ENCODE peak calls at places on chromosomes 6 and 20, in seven cellular contexts. One of them, this sample, is unnamed.

GRCh38 chr20:32535953-32536823 is 48.9 kb downstream of the NOL4L start:
- DNase-seq in breast epithelium: no peak
- DNase-seq in IMR-90: peak
- DNase-seq in ovary: peak
- DNase-seq in lower lobe of right lung: peak
- DNase-seq in HCT116: peak
- DNase-seq in fibroblast of lung: no peak
- DNase-seq in this sample: no peak

GRCh38 chr6:150702675-150703074 is 103.0 kb downstream of the PLEKHG1 start:
- DNase-seq in breast epithelium: no peak
- DNase-seq in IMR-90: no peak
- DNase-seq in ovary: no peak
- DNase-seq in lower lobe of right lung: no peak
- DNase-seq in HCT116: no peak
- DNase-seq in fibroblast of lung: no peak
- DNase-seq in this sample: no peak

GRCh38 chr6:2259002-2259494 is 13.6 kb upstream of the GMDS start:
- DNase-seq in breast epithelium: no peak
- DNase-seq in IMR-90: no peak
- DNase-seq in ovary: no peak
- DNase-seq in lower lobe of right lung: no peak
- DNase-seq in HCT116: no peak
- DNase-seq in fibroblast of lung: no peak
- DNase-seq in this sample: no peak

GRCh38 chr6:144334150-144334708 is 49.1 kb downstream of the UTRN start:
- DNase-seq in breast epithelium: no peak
- DNase-seq in IMR-90: no peak
- DNase-seq in ovary: no peak
- DNase-seq in lower lobe of right lung: peak
- DNase-seq in HCT116: no peak
- DNase-seq in fibroblast of lung: no peak
- DNase-seq in this sample: no peak

GRCh38 chr20:21767200-21767738 is 61.8 kb downstream of the PAX1 start:
- DNase-seq in breast epithelium: no peak
- DNase-seq in IMR-90: no peak
- DNase-seq in ovary: no peak
- DNase-seq in lower lobe of right lung: no peak
- DNase-seq in HCT116: no peak
- DNase-seq in fibroblast of lung: no peak
- DNase-seq in this sample: no peak

GRCh38 chr6:34888874-34889555 is at the start of gene ANKS1A:
- DNase-seq in breast epithelium: peak
- DNase-seq in IMR-90: peak
- DNase-seq in ovary: peak
- DNase-seq in lower lobe of right lung: peak
- DNase-seq in HCT116: peak
- DNase-seq in fibroblast of lung: peak
- DNase-seq in this sample: no peak

GRCh38 chr6:153162646-153163045 is 31.6 kb upstream of the RGS17 start:
- DNase-seq in breast epithelium: no peak
- DNase-seq in IMR-90: peak
- DNase-seq in ovary: no peak
- DNase-seq in lower lobe of right lung: no peak
- DNase-seq in HCT116: no peak
- DNase-seq in fibroblast of lung: no peak
- DNase-seq in this sample: no peak

GRCh38 chr6:40912158-40912946 is 126.7 kb downstream of the UNC5CL start:
- DNase-seq in breast epithelium: no peak
- DNase-seq in IMR-90: no peak
- DNase-seq in ovary: no peak
- DNase-seq in lower lobe of right lung: no peak
- DNase-seq in HCT116: no peak
- DNase-seq in fibroblast of lung: no peak
- DNase-seq in this sample: no peak

GRCh38 chr6:150600302-150601017 is 775 bp downstream of the PLEKHG1 start:
- DNase-seq in breast epithelium: peak
- DNase-seq in IMR-90: peak
- DNase-seq in ovary: peak
- DNase-seq in lower lobe of right lung: peak
- DNase-seq in HCT116: peak
- DNase-seq in fibroblast of lung: peak
- DNase-seq in this sample: no peak

GRCh38 chr6:105430685-105431084 is 27.8 kb upstream of the PREP start:
- DNase-seq in breast epithelium: no peak
- DNase-seq in IMR-90: no peak
- DNase-seq in ovary: no peak
- DNase-seq in lower lobe of right lung: no peak
- DNase-seq in HCT116: no peak
- DNase-seq in fibroblast of lung: no peak
- DNase-seq in this sample: no peak

GRCh38 chr6:109477725-109478124 is 5.3 kb downstream of the ZBTB24 start:
- DNase-seq in breast epithelium: no peak
- DNase-seq in IMR-90: no peak
- DNase-seq in ovary: no peak
- DNase-seq in lower lobe of right lung: no peak
- DNase-seq in HCT116: no peak
- DNase-seq in fibroblast of lung: no peak
- DNase-seq in this sample: no peak

GRCh38 chr6:110525001-110525400 is 48.6 kb upstream of the SLC22A16 start:
- DNase-seq in breast epithelium: no peak
- DNase-seq in IMR-90: no peak
- DNase-seq in ovary: no peak
- DNase-seq in lower lobe of right lung: no peak
- DNase-seq in HCT116: no peak
- DNase-seq in fibroblast of lung: no peak
- DNase-seq in this sample: no peak

GRCh38 chr6:89436226-89436625 is 3.3 kb downstream of the ANKRD6 start:
- DNase-seq in breast epithelium: no peak
- DNase-seq in IMR-90: no peak
- DNase-seq in ovary: no peak
- DNase-seq in lower lobe of right lung: no peak
- DNase-seq in HCT116: no peak
- DNase-seq in fibroblast of lung: peak
- DNase-seq in this sample: no peak

GRCh38 chr6:1372690-1373089 is 16.7 kb upstream of the FOXF2 start:
- DNase-seq in breast epithelium: no peak
- DNase-seq in IMR-90: no peak
- DNase-seq in ovary: no peak
- DNase-seq in lower lobe of right lung: no peak
- DNase-seq in HCT116: no peak
- DNase-seq in fibroblast of lung: no peak
- DNase-seq in this sample: no peak

GRCh38 chr6:151242420-151242841 is 2.7 kb downstream of the AKAP12 start:
- DNase-seq in breast epithelium: no peak
- DNase-seq in IMR-90: no peak
- DNase-seq in ovary: peak
- DNase-seq in lower lobe of right lung: no peak
- DNase-seq in HCT116: no peak
- DNase-seq in fibroblast of lung: peak
- DNase-seq in this sample: no peak

GRCh38 chr6:111576302-111576701 is 29.4 kb downstream of the TRAF3IP2 start:
- DNase-seq in breast epithelium: no peak
- DNase-seq in IMR-90: peak
- DNase-seq in ovary: no peak
- DNase-seq in lower lobe of right lung: no peak
- DNase-seq in HCT116: no peak
- DNase-seq in fibroblast of lung: peak
- DNase-seq in this sample: no peak

GRCh38 chr6:19796452-19796851 is 40.7 kb upstream of the ID4 start:
- DNase-seq in breast epithelium: no peak
- DNase-seq in IMR-90: no peak
- DNase-seq in ovary: no peak
- DNase-seq in lower lobe of right lung: no peak
- DNase-seq in HCT116: no peak
- DNase-seq in fibroblast of lung: no peak
- DNase-seq in this sample: no peak

GRCh38 chr6:43986177-43986825 is 141.0 kb downstream of the MRPL14 start:
- DNase-seq in breast epithelium: no peak
- DNase-seq in IMR-90: no peak
- DNase-seq in ovary: no peak
- DNase-seq in lower lobe of right lung: peak
- DNase-seq in HCT116: no peak
- DNase-seq in fibroblast of lung: no peak
- DNase-seq in this sample: peak

GRCh38 chr6:26158581-26159416 is 71.6 kb downstream of the HFE start:
- DNase-seq in breast epithelium: peak
- DNase-seq in IMR-90: peak
- DNase-seq in ovary: peak
- DNase-seq in lower lobe of right lung: peak
- DNase-seq in HCT116: no peak
- DNase-seq in fibroblast of lung: peak
- DNase-seq in this sample: no peak

GRCh38 chr20:35049776-35050352 is 42.7 kb downstream of the TRPC4AP start:
- DNase-seq in breast epithelium: no peak
- DNase-seq in IMR-90: no peak
- DNase-seq in ovary: no peak
- DNase-seq in lower lobe of right lung: no peak
- DNase-seq in HCT116: no peak
- DNase-seq in fibroblast of lung: peak
- DNase-seq in this sample: no peak

GRCh38 chr6:92810913-92811312 is 608.4 kb downstream of the EPHA7 start:
- DNase-seq in breast epithelium: no peak
- DNase-seq in IMR-90: peak
- DNase-seq in ovary: no peak
- DNase-seq in lower lobe of right lung: no peak
- DNase-seq in HCT116: peak
- DNase-seq in fibroblast of lung: peak
- DNase-seq in this sample: no peak

GRCh38 chr6:20542927-20543602 is 8.8 kb downstream of the CDKAL1 start:
- DNase-seq in breast epithelium: no peak
- DNase-seq in IMR-90: peak
- DNase-seq in ovary: no peak
- DNase-seq in lower lobe of right lung: no peak
- DNase-seq in HCT116: no peak
- DNase-seq in fibroblast of lung: peak
- DNase-seq in this sample: no peak

DNA sequence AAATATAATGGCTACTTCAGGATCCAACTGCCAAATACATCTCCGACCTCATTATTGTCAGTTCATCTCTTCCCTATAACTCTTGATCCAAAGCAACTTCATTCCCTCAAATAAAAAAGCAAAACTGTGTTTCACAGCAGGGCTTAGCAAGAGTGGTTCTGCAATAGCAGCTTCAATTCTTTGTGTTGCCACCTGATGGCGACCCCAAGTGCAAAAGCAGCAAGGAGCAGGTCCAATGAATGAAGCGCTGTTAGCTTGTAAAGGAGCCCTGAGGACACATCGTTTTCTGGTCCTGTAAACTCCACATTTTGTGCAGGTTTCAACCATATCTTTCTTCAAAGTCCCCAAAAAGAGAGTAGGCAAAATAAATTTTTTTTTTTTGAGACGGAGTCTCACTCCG is 19.6 kb downstream of the RTN4IP1 start:
- DNase-seq in breast epithelium: no peak
- DNase-seq in IMR-90: no peak
- DNase-seq in ovary: no peak
- DNase-seq in lower lobe of right lung: no peak
- DNase-seq in HCT116: peak
- DNase-seq in fibroblast of lung: no peak
- DNase-seq in this sample: no peak
- TF ChIP-seq CTCF in breast epithelium: peak
- TF ChIP-seq CTCF in IMR-90: peak
- TF ChIP-seq CTCF in ovary: no peak
- TF ChIP-seq CTCF in lower lobe of right lung: no peak
- TF ChIP-seq CTCF in HCT116: peak
- TF ChIP-seq CTCF in fibroblast of lung: peak
- TF ChIP-seq CTCF in this sample: peak

GRCh38 chr6:122817362-122817761 is 28.3 kb downstream of the SMPDL3A start:
- DNase-seq in breast epithelium: no peak
- DNase-seq in IMR-90: no peak
- DNase-seq in ovary: no peak
- DNase-seq in lower lobe of right lung: no peak
- DNase-seq in HCT116: no peak
- DNase-seq in fibroblast of lung: no peak
- DNase-seq in this sample: no peak

GRCh38 chr6:122821095-122821494 is 32.0 kb downstream of the SMPDL3A start:
- DNase-seq in breast epithelium: no peak
- DNase-seq in IMR-90: no peak
- DNase-seq in ovary: no peak
- DNase-seq in lower lobe of right lung: no peak
- DNase-seq in HCT116: no peak
- DNase-seq in fibroblast of lung: no peak
- DNase-seq in this sample: no peak

GRCh38 chr6:122817766-122818165 is 28.7 kb downstream of the SMPDL3A start:
- DNase-seq in breast epithelium: no peak
- DNase-seq in IMR-90: no peak
- DNase-seq in ovary: no peak
- DNase-seq in lower lobe of right lung: no peak
- DNase-seq in HCT116: no peak
- DNase-seq in fibroblast of lung: no peak
- DNase-seq in this sample: no peak

GRCh38 chr6:122818866-122819265 is 29.8 kb downstream of the SMPDL3A start:
- DNase-seq in breast epithelium: no peak
- DNase-seq in IMR-90: no peak
- DNase-seq in ovary: no peak
- DNase-seq in lower lobe of right lung: no peak
- DNase-seq in HCT116: no peak
- DNase-seq in fibroblast of lung: peak
- DNase-seq in this sample: no peak
- TF ChIP-seq CTCF in breast epithelium: no peak
- TF ChIP-seq CTCF in IMR-90: no peak
- TF ChIP-seq CTCF in ovary: no peak
- TF ChIP-seq CTCF in lower lobe of right lung: no peak
- TF ChIP-seq CTCF in HCT116: no peak
- TF ChIP-seq CTCF in fibroblast of lung: no peak
- TF ChIP-seq CTCF in this sample: no peak

GRCh38 chr6:160519133-160519532 is 144.9 kb downstream of the LPA start:
- DNase-seq in breast epithelium: no peak
- DNase-seq in IMR-90: no peak
- DNase-seq in ovary: no peak
- DNase-seq in lower lobe of right lung: no peak
- DNase-seq in HCT116: no peak
- DNase-seq in fibroblast of lung: no peak
- DNase-seq in this sample: no peak

GRCh38 chr6:160523223-160523622 is 140.9 kb downstream of the LPA start:
- DNase-seq in breast epithelium: no peak
- DNase-seq in IMR-90: no peak
- DNase-seq in ovary: no peak
- DNase-seq in lower lobe of right lung: no peak
- DNase-seq in HCT116: no peak
- DNase-seq in fibroblast of lung: no peak
- DNase-seq in this sample: no peak

GRCh38 chr6:160520043-160520904 is 143.8 kb downstream of the LPA start:
- DNase-seq in breast epithelium: peak
- DNase-seq in IMR-90: peak
- DNase-seq in ovary: peak
- DNase-seq in lower lobe of right lung: peak
- DNase-seq in HCT116: no peak
- DNase-seq in fibroblast of lung: peak
- DNase-seq in this sample: no peak

GRCh38 chr6:160513836-160514235 is 150.2 kb downstream of the LPA start:
- DNase-seq in breast epithelium: no peak
- DNase-seq in IMR-90: no peak
- DNase-seq in ovary: no peak
- DNase-seq in lower lobe of right lung: no peak
- DNase-seq in HCT116: no peak
- DNase-seq in fibroblast of lung: peak
- DNase-seq in this sample: no peak

GRCh38 chr6:160519603-160520042 is 144.5 kb downstream of the LPA start:
- DNase-seq in breast epithelium: no peak
- DNase-seq in IMR-90: no peak
- DNase-seq in ovary: no peak
- DNase-seq in lower lobe of right lung: no peak
- DNase-seq in HCT116: peak
- DNase-seq in fibroblast of lung: no peak
- DNase-seq in this sample: no peak
- TF ChIP-seq CTCF in breast epithelium: peak
- TF ChIP-seq CTCF in IMR-90: peak
- TF ChIP-seq CTCF in ovary: no peak
- TF ChIP-seq CTCF in lower lobe of right lung: peak
- TF ChIP-seq CTCF in HCT116: no peak
- TF ChIP-seq CTCF in fibroblast of lung: peak
- TF ChIP-seq CTCF in this sample: peak

GRCh38 chr20:62754991-62755356 is 41.3 kb upstream of the MRGBP start:
- DNase-seq in breast epithelium: no peak
- DNase-seq in IMR-90: no peak
- DNase-seq in ovary: no peak
- DNase-seq in lower lobe of right lung: no peak
- DNase-seq in HCT116: no peak
- DNase-seq in fibroblast of lung: no peak
- DNase-seq in this sample: no peak
- TF ChIP-seq CTCF in breast epithelium: no peak
- TF ChIP-seq CTCF in IMR-90: no peak
- TF ChIP-seq CTCF in ovary: no peak
- TF ChIP-seq CTCF in lower lobe of right lung: no peak
- TF ChIP-seq CTCF in HCT116: no peak
- TF ChIP-seq CTCF in fibroblast of lung: no peak
- TF ChIP-seq CTCF in this sample: no peak